ENCODE peak calls at places on chromosomes 11 and 22, in six cellular contexts. One of them, this sample, is unnamed.
A peak's percentile ranks its signal among the peaks of the same experiment; 100 is the strongest.

GRCh38 chr22:39073941-39074340 is 3.1 kb upstream of the APOBEC3G start:
- DNase-seq in SJSA1: no peak
- DNase-seq in cardiac muscle cell: no peak
- DNase-seq in foreskin keratinocyte: no peak
- DNase-seq in stimulated activated CD4-positive, alpha-beta T cell treated with anti-CD3 and anti-CD28 coated beads, Interleukin-2, amount 100 ng/mL, for 48 hours: no peak
- DNase-seq in stimulated activated CD8-positive, alpha-beta memory T cell treated with anti-CD3 and anti-CD28 coated beads, Interleukin-7, amount 100 ng/mL, for 1 hour: no peak
- DNase-seq in this sample: no peak

GRCh38 chr11:117414724-117415123 is 87.1 kb downstream of the CEP164 start:
- DNase-seq in SJSA1: no peak
- DNase-seq in cardiac muscle cell: no peak
- DNase-seq in foreskin keratinocyte: no peak
- DNase-seq in stimulated activated CD4-positive, alpha-beta T cell treated with anti-CD3 and anti-CD28 coated beads, Interleukin-2, amount 100 ng/mL, for 48 hours: no peak
- DNase-seq in stimulated activated CD8-positive, alpha-beta memory T cell treated with anti-CD3 and anti-CD28 coated beads, Interleukin-7, amount 100 ng/mL, for 1 hour: no peak
- DNase-seq in this sample: no peak

GRCh38 chr22:19143967-19144400 is 467 bp downstream of the ESS2 start:
- DNase-seq in SJSA1: no peak
- DNase-seq in cardiac muscle cell: no peak
- DNase-seq in foreskin keratinocyte: no peak
- DNase-seq in stimulated activated CD4-positive, alpha-beta T cell treated with anti-CD3 and anti-CD28 coated beads, Interleukin-2, amount 100 ng/mL, for 48 hours: peak; percentile 34
- DNase-seq in stimulated activated CD8-positive, alpha-beta memory T cell treated with anti-CD3 and anti-CD28 coated beads, Interleukin-7, amount 100 ng/mL, for 1 hour: no peak
- DNase-seq in this sample: no peak

GRCh38 chr11:2794419-2794795 is 91.2 kb downstream of the CDKN1C start:
- DNase-seq in SJSA1: no peak
- DNase-seq in cardiac muscle cell: no peak
- DNase-seq in foreskin keratinocyte: no peak
- DNase-seq in stimulated activated CD4-positive, alpha-beta T cell treated with anti-CD3 and anti-CD28 coated beads, Interleukin-2, amount 100 ng/mL, for 48 hours: no peak
- DNase-seq in stimulated activated CD8-positive, alpha-beta memory T cell treated with anti-CD3 and anti-CD28 coated beads, Interleukin-7, amount 100 ng/mL, for 1 hour: no peak
- DNase-seq in this sample: no peak

GRCh38 chr11:105137286-105137685 is 2.3 kb downstream of the CARD18 start:
- DNase-seq in SJSA1: no peak
- DNase-seq in cardiac muscle cell: no peak
- DNase-seq in foreskin keratinocyte: peak; percentile 81
- DNase-seq in stimulated activated CD4-positive, alpha-beta T cell treated with anti-CD3 and anti-CD28 coated beads, Interleukin-2, amount 100 ng/mL, for 48 hours: no peak
- DNase-seq in stimulated activated CD8-positive, alpha-beta memory T cell treated with anti-CD3 and anti-CD28 coated beads, Interleukin-7, amount 100 ng/mL, for 1 hour: no peak
- DNase-seq in this sample: no peak

GRCh38 chr11:132123854-132124835 is 753.7 kb downstream of the NTM start:
- DNase-seq in SJSA1: no peak
- DNase-seq in cardiac muscle cell: no peak
- DNase-seq in foreskin keratinocyte: no peak
- DNase-seq in stimulated activated CD4-positive, alpha-beta T cell treated with anti-CD3 and anti-CD28 coated beads, Interleukin-2, amount 100 ng/mL, for 48 hours: no peak
- DNase-seq in stimulated activated CD8-positive, alpha-beta memory T cell treated with anti-CD3 and anti-CD28 coated beads, Interleukin-7, amount 100 ng/mL, for 1 hour: no peak
- DNase-seq in this sample: no peak

GRCh38 chr22:42316988-42317387 is 46.5 kb upstream of the TCF20 start:
- DNase-seq in SJSA1: no peak
- DNase-seq in cardiac muscle cell: no peak
- DNase-seq in foreskin keratinocyte: peak; percentile 44
- DNase-seq in stimulated activated CD4-positive, alpha-beta T cell treated with anti-CD3 and anti-CD28 coated beads, Interleukin-2, amount 100 ng/mL, for 48 hours: peak; percentile 30
- DNase-seq in stimulated activated CD8-positive, alpha-beta memory T cell treated with anti-CD3 and anti-CD28 coated beads, Interleukin-7, amount 100 ng/mL, for 1 hour: peak; percentile 19
- DNase-seq in this sample: no peak

GRCh38 chr11:103683581-103683980 is 352.9 kb upstream of the DDI1 start:
- DNase-seq in SJSA1: no peak
- DNase-seq in cardiac muscle cell: no peak
- DNase-seq in foreskin keratinocyte: no peak
- DNase-seq in stimulated activated CD4-positive, alpha-beta T cell treated with anti-CD3 and anti-CD28 coated beads, Interleukin-2, amount 100 ng/mL, for 48 hours: no peak
- DNase-seq in stimulated activated CD8-positive, alpha-beta memory T cell treated with anti-CD3 and anti-CD28 coated beads, Interleukin-7, amount 100 ng/mL, for 1 hour: no peak
- DNase-seq in this sample: no peak

GRCh38 chr11:88358040-88358431 is 20.5 kb upstream of the CTSC start:
- DNase-seq in SJSA1: no peak
- DNase-seq in cardiac muscle cell: no peak
- DNase-seq in foreskin keratinocyte: no peak
- DNase-seq in stimulated activated CD4-positive, alpha-beta T cell treated with anti-CD3 and anti-CD28 coated beads, Interleukin-2, amount 100 ng/mL, for 48 hours: no peak
- DNase-seq in stimulated activated CD8-positive, alpha-beta memory T cell treated with anti-CD3 and anti-CD28 coated beads, Interleukin-7, amount 100 ng/mL, for 1 hour: no peak
- DNase-seq in this sample: no peak

GRCh38 chr22:43185860-43186261 is 1.1 kb downstream of the TTLL12 start:
- DNase-seq in SJSA1: no peak
- DNase-seq in cardiac muscle cell: peak; percentile 23
- DNase-seq in foreskin keratinocyte: peak; percentile 15
- DNase-seq in stimulated activated CD4-positive, alpha-beta T cell treated with anti-CD3 and anti-CD28 coated beads, Interleukin-2, amount 100 ng/mL, for 48 hours: no peak
- DNase-seq in stimulated activated CD8-positive, alpha-beta memory T cell treated with anti-CD3 and anti-CD28 coated beads, Interleukin-7, amount 100 ng/mL, for 1 hour: no peak
- DNase-seq in this sample: no peak

GRCh38 chr11:129386795-129387390 is 11.2 kb downstream of the BARX2 start:
- DNase-seq in SJSA1: no peak
- DNase-seq in cardiac muscle cell: no peak
- DNase-seq in foreskin keratinocyte: no peak
- DNase-seq in stimulated activated CD4-positive, alpha-beta T cell treated with anti-CD3 and anti-CD28 coated beads, Interleukin-2, amount 100 ng/mL, for 48 hours: no peak
- DNase-seq in stimulated activated CD8-positive, alpha-beta memory T cell treated with anti-CD3 and anti-CD28 coated beads, Interleukin-7, amount 100 ng/mL, for 1 hour: no peak
- DNase-seq in this sample: no peak

GRCh38 chr11:86218125-86219081 is 26.1 kb upstream of the EED start:
- DNase-seq in SJSA1: peak; percentile 42
- DNase-seq in cardiac muscle cell: peak; percentile 78
- DNase-seq in foreskin keratinocyte: peak; percentile 58
- DNase-seq in stimulated activated CD4-positive, alpha-beta T cell treated with anti-CD3 and anti-CD28 coated beads, Interleukin-2, amount 100 ng/mL, for 48 hours: peak; percentile 63
- DNase-seq in stimulated activated CD8-positive, alpha-beta memory T cell treated with anti-CD3 and anti-CD28 coated beads, Interleukin-7, amount 100 ng/mL, for 1 hour: peak; percentile 39
- DNase-seq in this sample: no peak

GRCh38 chr11:70127653-70128434 is 49.7 kb downstream of the ANO1 start:
- DNase-seq in SJSA1: no peak
- DNase-seq in cardiac muscle cell: no peak
- DNase-seq in foreskin keratinocyte: no peak
- DNase-seq in stimulated activated CD4-positive, alpha-beta T cell treated with anti-CD3 and anti-CD28 coated beads, Interleukin-2, amount 100 ng/mL, for 48 hours: no peak
- DNase-seq in stimulated activated CD8-positive, alpha-beta memory T cell treated with anti-CD3 and anti-CD28 coated beads, Interleukin-7, amount 100 ng/mL, for 1 hour: no peak
- DNase-seq in this sample: no peak

GRCh38 chr11:107496011-107496410 is 38.4 kb upstream of the CWF19L2 start:
- DNase-seq in SJSA1: no peak
- DNase-seq in cardiac muscle cell: no peak
- DNase-seq in foreskin keratinocyte: peak; percentile 43
- DNase-seq in stimulated activated CD4-positive, alpha-beta T cell treated with anti-CD3 and anti-CD28 coated beads, Interleukin-2, amount 100 ng/mL, for 48 hours: no peak
- DNase-seq in stimulated activated CD8-positive, alpha-beta memory T cell treated with anti-CD3 and anti-CD28 coated beads, Interleukin-7, amount 100 ng/mL, for 1 hour: no peak
- DNase-seq in this sample: no peak

GRCh38 chr11:45578286-45578685 is 87.1 kb downstream of the CHST1 start:
- DNase-seq in SJSA1: no peak
- DNase-seq in cardiac muscle cell: no peak
- DNase-seq in foreskin keratinocyte: no peak
- DNase-seq in stimulated activated CD4-positive, alpha-beta T cell treated with anti-CD3 and anti-CD28 coated beads, Interleukin-2, amount 100 ng/mL, for 48 hours: no peak
- DNase-seq in stimulated activated CD8-positive, alpha-beta memory T cell treated with anti-CD3 and anti-CD28 coated beads, Interleukin-7, amount 100 ng/mL, for 1 hour: no peak
- DNase-seq in this sample: no peak

GRCh38 chr11:2197771-2198520 is 26.3 kb upstream of the TH start:
- DNase-seq in SJSA1: no peak
- DNase-seq in cardiac muscle cell: no peak
- DNase-seq in foreskin keratinocyte: no peak
- DNase-seq in stimulated activated CD4-positive, alpha-beta T cell treated with anti-CD3 and anti-CD28 coated beads, Interleukin-2, amount 100 ng/mL, for 48 hours: no peak
- DNase-seq in stimulated activated CD8-positive, alpha-beta memory T cell treated with anti-CD3 and anti-CD28 coated beads, Interleukin-7, amount 100 ng/mL, for 1 hour: no peak
- DNase-seq in this sample: no peak

GRCh38 chr11:123214396-123214795 is 19.3 kb upstream of the CLMP start:
- DNase-seq in SJSA1: no peak
- DNase-seq in cardiac muscle cell: no peak
- DNase-seq in foreskin keratinocyte: no peak
- DNase-seq in stimulated activated CD4-positive, alpha-beta T cell treated with anti-CD3 and anti-CD28 coated beads, Interleukin-2, amount 100 ng/mL, for 48 hours: no peak
- DNase-seq in stimulated activated CD8-positive, alpha-beta memory T cell treated with anti-CD3 and anti-CD28 coated beads, Interleukin-7, amount 100 ng/mL, for 1 hour: no peak
- DNase-seq in this sample: no peak

This sample was measured in GM19239.